ENCODE peak calls at places on chromosomes 1 and 21, in eight cellular contexts. One of them, this sample, is unnamed.

GRCh38 chr1:245986404-245987221 is 520.5 kb downstream of the SMYD3 start:
- DNase-seq in SW480: peak
- DNase-seq in DMS 273 treated with DMSO at 0.1 percent for 48 hours: no peak
- DNase-seq in NCI-H446 treated with DMSO at 0.1 percent for 48 hours: peak
- DNase-seq in GM06990: no peak
- DNase-seq in stomach: no peak
- DNase-seq in HS-5: peak
- DNase-seq in HFF-Myc: peak
- DNase-seq in this sample: no peak

GRCh38 chr1:104991702-104992101 is 1242.0 kb downstream of the AMY1C start:
- DNase-seq in DMS 273 treated with DMSO at 0.1 percent for 48 hours: no peak
- DNase-seq in SW480: no peak
- DNase-seq in HFF-Myc: no peak
- DNase-seq in HS-5: peak
- DNase-seq in GM06990: no peak
- DNase-seq in NCI-H446 treated with DMSO at 0.1 percent for 48 hours: peak
- DNase-seq in stomach: no peak
- DNase-seq in this sample: no peak

GRCh38 chr21:38297193-38297592 is 40.4 kb downstream of the KCNJ15 start:
- DNase-seq in GM06990: no peak
- DNase-seq in stomach: no peak
- DNase-seq in HFF-Myc: no peak
- DNase-seq in NCI-H446 treated with DMSO at 0.1 percent for 48 hours: peak
- DNase-seq in SW480: peak
- DNase-seq in DMS 273 treated with DMSO at 0.1 percent for 48 hours: no peak
- DNase-seq in HS-5: no peak
- DNase-seq in this sample: no peak

GRCh38 chr1:59232209-59232608 is 64.7 kb upstream of the FGGY start:
- DNase-seq in stomach: peak
- DNase-seq in HFF-Myc: no peak
- DNase-seq in GM06990: no peak
- DNase-seq in SW480: no peak
- DNase-seq in HS-5: no peak
- DNase-seq in NCI-H446 treated with DMSO at 0.1 percent for 48 hours: peak
- DNase-seq in DMS 273 treated with DMSO at 0.1 percent for 48 hours: no peak
- DNase-seq in this sample: no peak

GRCh38 chr1:71787699-71788098 is 494.6 kb downstream of the NEGR1 start:
- DNase-seq in HS-5: no peak
- DNase-seq in DMS 273 treated with DMSO at 0.1 percent for 48 hours: no peak
- DNase-seq in HFF-Myc: no peak
- DNase-seq in GM06990: no peak
- DNase-seq in stomach: no peak
- DNase-seq in NCI-H446 treated with DMSO at 0.1 percent for 48 hours: peak
- DNase-seq in SW480: no peak
- DNase-seq in this sample: no peak

GRCh38 chr1:156852414-156852874 is 6.5 kb downstream of the INSRR start:
- DNase-seq in DMS 273 treated with DMSO at 0.1 percent for 48 hours: peak
- DNase-seq in HS-5: no peak
- DNase-seq in HFF-Myc: no peak
- DNase-seq in stomach: peak
- DNase-seq in NCI-H446 treated with DMSO at 0.1 percent for 48 hours: peak
- DNase-seq in SW480: no peak
- DNase-seq in GM06990: no peak
- DNase-seq in this sample: no peak

GRCh38 chr1:32500387-32501209 is 35.7 kb downstream of the ZBTB8B start:
- DNase-seq in NCI-H446 treated with DMSO at 0.1 percent for 48 hours: peak
- DNase-seq in stomach: peak
- DNase-seq in HFF-Myc: no peak
- DNase-seq in SW480: peak
- DNase-seq in HS-5: no peak
- DNase-seq in GM06990: peak
- DNase-seq in DMS 273 treated with DMSO at 0.1 percent for 48 hours: peak
- DNase-seq in this sample: no peak

GRCh38 chr21:34821717-34822116 is 152.9 kb downstream of the CLIC6 start:
- DNase-seq in SW480: no peak
- DNase-seq in HS-5: no peak
- DNase-seq in DMS 273 treated with DMSO at 0.1 percent for 48 hours: no peak
- DNase-seq in stomach: no peak
- DNase-seq in GM06990: no peak
- DNase-seq in NCI-H446 treated with DMSO at 0.1 percent for 48 hours: no peak
- DNase-seq in HFF-Myc: no peak
- DNase-seq in this sample: no peak

GRCh38 chr1:158039380-158039779 is 45.9 kb downstream of the KIRREL1 start:
- DNase-seq in SW480: no peak
- DNase-seq in NCI-H446 treated with DMSO at 0.1 percent for 48 hours: no peak
- DNase-seq in HS-5: no peak
- DNase-seq in HFF-Myc: no peak
- DNase-seq in stomach: no peak
- DNase-seq in GM06990: no peak
- DNase-seq in DMS 273 treated with DMSO at 0.1 percent for 48 hours: no peak
- DNase-seq in this sample: no peak

GRCh38 chr1:175294179-175294756 is 101.7 kb upstream of the KIAA0040 start:
- DNase-seq in SW480: no peak
- DNase-seq in HS-5: no peak
- DNase-seq in stomach: no peak
- DNase-seq in NCI-H446 treated with DMSO at 0.1 percent for 48 hours: no peak
- DNase-seq in DMS 273 treated with DMSO at 0.1 percent for 48 hours: no peak
- DNase-seq in HFF-Myc: no peak
- DNase-seq in GM06990: no peak
- DNase-seq in this sample: no peak

GRCh38 chr1:29829448-29830344 is 593.4 kb downstream of the PTPRU start:
- DNase-seq in GM06990: no peak
- DNase-seq in NCI-H446 treated with DMSO at 0.1 percent for 48 hours: no peak
- DNase-seq in DMS 273 treated with DMSO at 0.1 percent for 48 hours: no peak
- DNase-seq in HFF-Myc: no peak
- DNase-seq in stomach: peak
- DNase-seq in HS-5: no peak
- DNase-seq in SW480: no peak
- DNase-seq in this sample: no peak

GRCh38 chr1:220487297-220487820 is 40.6 kb upstream of the MARK1 start:
- DNase-seq in HFF-Myc: peak
- DNase-seq in NCI-H446 treated with DMSO at 0.1 percent for 48 hours: no peak
- DNase-seq in HS-5: no peak
- DNase-seq in DMS 273 treated with DMSO at 0.1 percent for 48 hours: no peak
- DNase-seq in stomach: no peak
- DNase-seq in GM06990: no peak
- DNase-seq in SW480: peak
- DNase-seq in this sample: no peak

GRCh38 chr21:28754127-28754611 is 238.5 kb downstream of the LTN1 start:
- DNase-seq in GM06990: no peak
- DNase-seq in stomach: no peak
- DNase-seq in NCI-H446 treated with DMSO at 0.1 percent for 48 hours: no peak
- DNase-seq in HFF-Myc: peak
- DNase-seq in DMS 273 treated with DMSO at 0.1 percent for 48 hours: no peak
- DNase-seq in SW480: no peak
- DNase-seq in HS-5: no peak
- DNase-seq in this sample: no peak

GRCh38 chr1:223189903-223190724 is 47.1 kb upstream of the TLR5 start:
- DNase-seq in GM06990: peak
- DNase-seq in HFF-Myc: no peak
- DNase-seq in stomach: no peak
- DNase-seq in SW480: peak
- DNase-seq in NCI-H446 treated with DMSO at 0.1 percent for 48 hours: no peak
- DNase-seq in HS-5: peak
- DNase-seq in DMS 273 treated with DMSO at 0.1 percent for 48 hours: no peak
- DNase-seq in this sample: no peak

GRCh38 chr1:107433635-107434378 is 293.0 kb downstream of the NTNG1 start:
- DNase-seq in DMS 273 treated with DMSO at 0.1 percent for 48 hours: no peak
- DNase-seq in HFF-Myc: no peak
- DNase-seq in HS-5: no peak
- DNase-seq in GM06990: no peak
- DNase-seq in SW480: no peak
- DNase-seq in NCI-H446 treated with DMSO at 0.1 percent for 48 hours: no peak
- DNase-seq in stomach: no peak
- DNase-seq in this sample: no peak

GRCh38 chr1:65429806-65430205 is 9.3 kb downstream of the LEPR start:
- DNase-seq in GM06990: no peak
- DNase-seq in NCI-H446 treated with DMSO at 0.1 percent for 48 hours: no peak
- DNase-seq in HS-5: no peak
- DNase-seq in stomach: no peak
- DNase-seq in DMS 273 treated with DMSO at 0.1 percent for 48 hours: no peak
- DNase-seq in HFF-Myc: no peak
- DNase-seq in SW480: no peak
- DNase-seq in this sample: no peak

GRCh38 chr1:25360596-25361581 is 22.8 kb downstream of the TMEM50A start:
- DNase-seq in HFF-Myc: peak
- DNase-seq in GM06990: no peak
- DNase-seq in DMS 273 treated with DMSO at 0.1 percent for 48 hours: no peak
- DNase-seq in stomach: no peak
- DNase-seq in HS-5: peak
- DNase-seq in SW480: no peak
- DNase-seq in NCI-H446 treated with DMSO at 0.1 percent for 48 hours: no peak
- DNase-seq in this sample: no peak

GRCh38 chr1:159900086-159900680 is at the start of gene CFAP45:
- DNase-seq in stomach: peak
- DNase-seq in HFF-Myc: no peak
- DNase-seq in DMS 273 treated with DMSO at 0.1 percent for 48 hours: peak
- DNase-seq in HS-5: no peak
- DNase-seq in SW480: no peak
- DNase-seq in GM06990: peak
- DNase-seq in NCI-H446 treated with DMSO at 0.1 percent for 48 hours: no peak
- DNase-seq in this sample: no peak

GRCh38 chr1:13922440-13922839 is 222.5 kb downstream of the PRDM2 start:
- DNase-seq in HFF-Myc: no peak
- DNase-seq in GM06990: no peak
- DNase-seq in HS-5: no peak
- DNase-seq in stomach: no peak
- DNase-seq in NCI-H446 treated with DMSO at 0.1 percent for 48 hours: no peak
- DNase-seq in DMS 273 treated with DMSO at 0.1 percent for 48 hours: no peak
- DNase-seq in SW480: no peak
- DNase-seq in this sample: no peak

GRCh38 chr1:43509740-43510375 is 20.8 kb upstream of the PTPRF start:
- DNase-seq in SW480: no peak
- DNase-seq in DMS 273 treated with DMSO at 0.1 percent for 48 hours: no peak
- DNase-seq in HFF-Myc: no peak
- DNase-seq in GM06990: peak
- DNase-seq in HS-5: no peak
- DNase-seq in NCI-H446 treated with DMSO at 0.1 percent for 48 hours: no peak
- DNase-seq in stomach: no peak
- DNase-seq in this sample: no peak

GRCh38 chr1:82165304-82165703 is 364.6 kb downstream of the ADGRL2 start:
- DNase-seq in DMS 273 treated with DMSO at 0.1 percent for 48 hours: no peak
- DNase-seq in SW480: no peak
- DNase-seq in NCI-H446 treated with DMSO at 0.1 percent for 48 hours: no peak
- DNase-seq in HS-5: no peak
- DNase-seq in GM06990: no peak
- DNase-seq in stomach: no peak
- DNase-seq in HFF-Myc: no peak
- DNase-seq in this sample: no peak

GRCh38 chr21:42010507-42011493 is 640 bp upstream of the ZBTB21 start:
- DNase-seq in NCI-H446 treated with DMSO at 0.1 percent for 48 hours: no peak
- DNase-seq in DMS 273 treated with DMSO at 0.1 percent for 48 hours: no peak
- DNase-seq in HFF-Myc: no peak
- DNase-seq in GM06990: no peak
- DNase-seq in stomach: no peak
- DNase-seq in HS-5: no peak
- DNase-seq in SW480: peak
- DNase-seq in this sample: no peak

GRCh38 chr1:211613108-211613947 is 34.4 kb upstream of the SLC30A1 start:
- DNase-seq in stomach: peak
- DNase-seq in NCI-H446 treated with DMSO at 0.1 percent for 48 hours: no peak
- DNase-seq in HFF-Myc: peak
- DNase-seq in DMS 273 treated with DMSO at 0.1 percent for 48 hours: no peak
- DNase-seq in HS-5: peak
- DNase-seq in SW480: peak
- DNase-seq in GM06990: no peak
- DNase-seq in this sample: no peak

GRCh38 chr1:33698316-33699035 is 165.4 kb upstream of the HMGB4 start:
- DNase-seq in HFF-Myc: no peak
- DNase-seq in DMS 273 treated with DMSO at 0.1 percent for 48 hours: no peak
- DNase-seq in GM06990: no peak
- DNase-seq in HS-5: no peak
- DNase-seq in stomach: no peak
- DNase-seq in NCI-H446 treated with DMSO at 0.1 percent for 48 hours: no peak
- DNase-seq in SW480: no peak
- DNase-seq in this sample: no peak

GRCh38 chr1:173420330-173420806 is 56.8 kb upstream of the PRDX6 start:
- DNase-seq in SW480: peak
- DNase-seq in HS-5: peak
- DNase-seq in GM06990: no peak
- DNase-seq in stomach: peak
- DNase-seq in HFF-Myc: peak
- DNase-seq in DMS 273 treated with DMSO at 0.1 percent for 48 hours: peak
- DNase-seq in NCI-H446 treated with DMSO at 0.1 percent for 48 hours: peak
- DNase-seq in this sample: peak

GRCh38 chr1:25997759-25998074 is at the start of gene PAFAH2:
- DNase-seq in NCI-H446 treated with DMSO at 0.1 percent for 48 hours: no peak
- DNase-seq in GM06990: no peak
- DNase-seq in SW480: no peak
- DNase-seq in stomach: no peak
- DNase-seq in HFF-Myc: no peak
- DNase-seq in HS-5: no peak
- DNase-seq in DMS 273 treated with DMSO at 0.1 percent for 48 hours: no peak
- DNase-seq in this sample: no peak

GRCh38 chr1:33130297-33130696 is 49.3 kb downstream of the AZIN2 start:
- DNase-seq in stomach: no peak
- DNase-seq in HFF-Myc: no peak
- DNase-seq in DMS 273 treated with DMSO at 0.1 percent for 48 hours: no peak
- DNase-seq in GM06990: no peak
- DNase-seq in NCI-H446 treated with DMSO at 0.1 percent for 48 hours: no peak
- DNase-seq in HS-5: no peak
- DNase-seq in SW480: peak
- DNase-seq in this sample: peak

GRCh38 chr1:100795646-100795985 is 76.1 kb downstream of the VCAM1 start:
- DNase-seq in HS-5: no peak
- DNase-seq in SW480: no peak
- DNase-seq in DMS 273 treated with DMSO at 0.1 percent for 48 hours: no peak
- DNase-seq in HFF-Myc: no peak
- DNase-seq in GM06990: no peak
- DNase-seq in NCI-H446 treated with DMSO at 0.1 percent for 48 hours: no peak
- DNase-seq in stomach: no peak
- DNase-seq in this sample: no peak

GRCh38 chr1:180231506-180232420 is 1.7 kb downstream of the LHX4 start:
- DNase-seq in HFF-Myc: no peak
- DNase-seq in DMS 273 treated with DMSO at 0.1 percent for 48 hours: no peak
- DNase-seq in NCI-H446 treated with DMSO at 0.1 percent for 48 hours: no peak
- DNase-seq in SW480: peak
- DNase-seq in HS-5: no peak
- DNase-seq in GM06990: peak
- DNase-seq in stomach: no peak
- DNase-seq in this sample: no peak